ENCODE peak calls at places on chromosomes 7 and 10, in five cellular contexts. K is IMR-90, F is A549, S is HEK293T, Y is HepG2. C is an unnamed sample.

GRCh38 chr10:88794731-88795130 is 7.8 kb upstream of the LIPM start:
- DNase-seq in K (no peak), F (no peak), S (no peak), Y (no peak), C (no peak)

GRCh38 chr7:74379938-74380337 is 73.8 kb upstream of the GTF2IRD1 start:
- DNase-seq in K (no peak), F (no peak), S (no peak), Y (no peak), C (no peak)

GRCh38 chr7:1134951-1135350 is 25.0 kb downstream of the ZFAND2A start:
- DNase-seq in K (no peak), F (no peak), S (no peak), Y (no peak), C (no peak)

GRCh38 chr7:47180268-47180826 is 401.6 kb downstream of the TNS3 start:
- DNase-seq in K (peak), F (peak), S (peak), Y (peak), C (no peak)

GRCh38 chr10:93894516-93895378 is 969 bp downstream of the SLC35G1 start:
- DNase-seq in K (peak), F (no peak), S (peak), Y (no peak), C (no peak)

GRCh38 chr10:96645191-96645721 is 58.4 kb upstream of the TM9SF3 start:
- DNase-seq in K (peak), F (no peak), S (no peak), Y (no peak), C (no peak)

GRCh38 chr7:81682873-81683272 is 87.0 kb downstream of the HGF start:
- DNase-seq in K (no peak), F (no peak), S (no peak), Y (no peak), C (no peak)

GRCh38 chr7:133797818-133798485 is 329.2 kb upstream of the LRGUK start:
- DNase-seq in K (peak), F (no peak), S (no peak), Y (no peak), C (no peak)

GRCh38 chr10:131871673-131872005 is 29.2 kb upstream of the PPP2R2D start:
- DNase-seq in K (no peak), F (no peak), S (no peak), Y (no peak), C (no peak)

GRCh38 chr10:129531969-129532660 is 65.1 kb downstream of the MGMT start:
- DNase-seq in K (no peak), F (no peak), S (no peak), Y (no peak), C (no peak)

GRCh38 chr10:17616403-17617030 is 657 bp downstream of the HACD1 start:
- DNase-seq in K (peak), F (peak), S (peak), Y (peak), C (no peak)

GRCh38 chr10:12434277-12434676 is 84.9 kb downstream of the CAMK1D start:
- DNase-seq in K (no peak), F (no peak), S (no peak), Y (no peak), C (no peak)

GRCh38 chr7:1665721-1666250 is 4.3 kb upstream of the ELFN1 start:
- DNase-seq in K (peak), F (peak), S (peak), Y (no peak), C (no peak)

GRCh38 chr7:124460053-124460445 is 305.5 kb downstream of the GPR37 start:
- DNase-seq in K (peak), F (no peak), S (no peak), Y (no peak), C (no peak)

GRCh38 chr7:124460555-124460954 is 305.0 kb downstream of the GPR37 start:
- DNase-seq in K (no peak), F (no peak), S (no peak), Y (peak), C (no peak)

GRCh38 chr7:124456286-124456685 is 309.3 kb downstream of the GPR37 start:
- DNase-seq in K (no peak), F (no peak), S (no peak), Y (no peak), C (no peak)

GRCh38 chr7:124459101-124460052 is 306.2 kb downstream of the GPR37 start:
- DNase-seq in K (peak), F (peak), S (no peak), Y (peak), C (no peak)

DNA sequence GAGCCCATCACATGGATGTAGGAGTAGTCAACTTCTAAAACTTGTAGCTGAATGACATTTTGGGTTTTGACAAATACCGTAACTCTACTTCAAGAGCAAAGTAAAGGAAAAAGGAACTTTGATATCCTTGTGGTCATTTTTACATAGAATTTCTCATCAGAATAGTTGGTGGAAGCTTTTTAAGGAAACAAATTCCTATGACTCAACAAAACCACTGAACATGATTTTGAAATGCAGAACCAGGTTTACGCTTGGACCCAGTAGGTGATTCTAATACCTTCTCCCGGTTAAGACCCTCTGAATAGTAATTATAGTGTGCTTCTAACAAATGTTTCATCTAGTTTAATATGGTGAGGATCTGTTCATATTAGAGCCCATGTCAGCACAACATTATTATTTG is 307.8 kb downstream of the GPR37 start:
- DNase-seq in K (peak), F (no peak), S (no peak), Y (no peak), C (no peak)
- TF ChIP-seq BHLHE40 in K (no peak), F (no peak), S (no peak), Y (no peak), C (no peak)

GRCh38 chr7:101129603-101130117 is 2.8 kb downstream of the SERPINE1 start:
- DNase-seq in K (no peak), F (no peak), S (no peak), Y (no peak), C (no peak)
- TF ChIP-seq BHLHE40 in K (no peak), F (no peak), S (no peak), Y (no peak), C (no peak)

GRCh38 chr7:7662527-7662926 is 22.0 kb downstream of the UMAD1 start:
- DNase-seq in K (peak), F (peak), S (no peak), Y (no peak), C (no peak)
- TF ChIP-seq BHLHE40 in K (no peak), F (no peak), S (no peak), Y (no peak), C (no peak)

GRCh38 chr7:128219646-128220045 is 21.4 kb upstream of the LEP start:
- DNase-seq in K (no peak), F (no peak), S (no peak), Y (no peak), C (no peak)

GRCh38 chr7:128215739-128216138 is 25.3 kb upstream of the LEP start:
- DNase-seq in K (peak), F (no peak), S (no peak), Y (no peak), C (no peak)

GRCh38 chr7:128217972-128218652 is 23.0 kb upstream of the LEP start:
- DNase-seq in K (no peak), F (peak), S (peak), Y (peak), C (no peak)

GRCh38 chr7:128215281-128215680 is 25.8 kb upstream of the LEP start:
- DNase-seq in K (peak), F (no peak), S (no peak), Y (no peak), C (no peak)

GRCh38 chr7:128217030-128217805 is 23.9 kb upstream of the LEP start:
- DNase-seq in K (peak), F (peak), S (no peak), Y (no peak), C (no peak)
- TF ChIP-seq BHLHE40 in K (no peak), F (no peak), S (no peak), Y (no peak), C (no peak)

GRCh38 chr10:26438534-26439269 is 561 bp downstream of the APBB1IP start:
- DNase-seq in K (no peak), F (no peak), S (no peak), Y (no peak), C (no peak)
- TF ChIP-seq BHLHE40 in K (no peak), F (no peak), S (no peak), Y (no peak), C (no peak)

GRCh38 chr10:74297389-74298080 is 146.5 kb downstream of the ADK start:
- DNase-seq in K (no peak), F (no peak), S (no peak), Y (no peak), C (no peak)
- TF ChIP-seq BHLHE40 in K (no peak), F (no peak), S (no peak), Y (no peak), C (no peak)

DNA sequence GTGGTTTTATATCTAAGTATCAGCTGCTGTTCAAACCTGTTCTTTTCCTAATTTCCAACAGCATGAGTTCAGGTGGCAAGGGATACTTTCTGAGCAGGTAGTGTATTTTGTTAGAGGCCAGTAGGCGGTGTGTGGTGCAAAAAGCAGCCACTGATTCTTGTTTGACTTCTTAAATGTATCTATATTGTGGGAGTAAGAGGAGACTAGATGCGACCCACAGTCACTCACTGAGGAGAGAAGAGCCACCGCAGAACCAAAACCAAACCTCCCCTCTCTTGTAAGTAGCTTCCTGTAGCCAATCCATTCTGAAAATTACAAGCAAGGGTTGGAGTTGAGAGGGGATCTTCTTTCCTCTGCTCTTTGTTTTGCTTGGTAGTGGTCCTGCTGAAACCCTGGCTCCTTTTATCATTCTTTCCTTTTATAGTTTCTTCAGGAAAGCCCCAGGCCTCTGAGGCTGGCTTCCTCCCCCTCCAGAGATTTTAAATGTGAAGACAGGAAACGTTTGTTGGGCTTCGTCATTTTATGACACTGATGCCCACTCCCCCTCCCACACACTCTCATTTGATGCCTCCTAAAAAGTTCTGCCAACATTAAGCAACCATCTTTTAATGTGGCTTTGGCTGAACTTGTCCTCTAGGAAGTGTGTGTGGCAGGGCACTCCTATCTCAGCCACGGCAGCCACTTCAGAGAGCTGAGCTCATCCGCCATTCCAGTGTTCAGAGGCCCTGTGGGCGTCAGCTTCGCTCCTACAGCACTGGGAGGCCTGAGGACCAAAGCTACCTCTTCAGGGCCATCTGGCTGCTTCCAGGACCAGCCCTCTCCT is 566.1 kb downstream of the SUGCT start:
- DNase-seq in K (peak), F (no peak), S (no peak), Y (no peak), C (no peak)
- TF ChIP-seq BHLHE40 in K (no peak), F (no peak), S (no peak), Y (no peak), C (no peak)